ENCODE peak calls at places on chromosomes 3 and 15, in four cellular contexts. I is activated CD8-positive, alpha-beta memory T cell treated with anti-CD3 and anti-CD28 coated beads for 48 hours; Z is EL; W is neural progenitor cell. B is an unnamed sample.

GRCh38 chr3:39476783-39477182 is 9.3 kb downstream of the MOBP start:
- DNase-seq in I (no peak), Z (no peak), W (no peak), B (no peak)

GRCh38 chr3:145767909-145768308 is 393.1 kb downstream of the PLOD2 start:
- DNase-seq in I (no peak), Z (no peak), W (no peak), B (no peak)

GRCh38 chr3:164451083-164451910 is 627.0 kb downstream of the SI start:
- DNase-seq in I (no peak), Z (no peak), W (peak), B (no peak)

GRCh38 chr3:47636225-47636624 is 57.6 kb upstream of the CSPG5 start:
- DNase-seq in I (no peak), Z (no peak), W (no peak), B (no peak)

GRCh38 chr15:38308797-38309196 is 56.2 kb downstream of the SPRED1 start:
- DNase-seq in I (no peak), Z (no peak), W (no peak), B (no peak)

GRCh38 chr3:6532101-6532500 is 328.8 kb upstream of the GRM7 start:
- DNase-seq in I (no peak), Z (no peak), W (no peak), B (no peak)

GRCh38 chr3:187765342-187765741 is 20.1 kb upstream of the BCL6 start:
- DNase-seq in I (no peak), Z (peak), W (no peak), B (no peak)

GRCh38 chr3:195254454-195255175 is 16.3 kb downstream of the XXYLT1 start:
- DNase-seq in I (no peak), Z (no peak), W (no peak), B (no peak)

GRCh38 chr3:185661772-185662171 is 75.7 kb downstream of the SENP2 start:
- DNase-seq in I (no peak), Z (no peak), W (no peak), B (no peak)

GRCh38 chr3:69241769-69242168 is 119.4 kb upstream of the LMOD3 start:
- DNase-seq in I (no peak), Z (no peak), W (no peak), B (no peak)